ENCODE peak calls at places on chromosomes 1 and 21, in eight cellular contexts. Y is GM12865; R is lower leg skin; M is activated CD4-positive, alpha-beta T cell treated with anti-CD3 and anti-CD28 coated beads, Interleukin-2, amount 50 U/mL, for 1 hour; T is HFF-Myc; V is DMS79; E is heart right ventricle; A is GM12891. J is an unnamed sample.

GRCh38 chr1:6385673-6386191 is 7.8 kb downstream of the ACOT7 start:
- DNase-seq in Y (no peak), A (no peak), T (peak), V (peak), E (no peak), R (no peak), M (no peak), J (no peak)

GRCh38 chr1:244836135-244836521 is 670 bp downstream of the COX20 start:
- DNase-seq in E (no peak), A (no peak), M (no peak), T (no peak), V (no peak), Y (peak), R (no peak), J (no peak)

GRCh38 chr21:38181101-38181500 is 75.7 kb upstream of the KCNJ15 start:
- DNase-seq in Y (no peak), E (no peak), A (no peak), R (no peak), V (no peak), M (no peak), T (peak), J (no peak)

GRCh38 chr1:58813801-58814200 is 30.0 kb upstream of the JUN start:
- DNase-seq in A (no peak), T (no peak), V (no peak), R (no peak), M (no peak), E (no peak), Y (no peak), J (no peak)

GRCh38 chr1:20366766-20367602 is 76.3 kb downstream of the VWA5B1 start:
- DNase-seq in M (no peak), V (no peak), A (no peak), E (peak), Y (no peak), T (peak), R (no peak), J (peak)

GRCh38 chr1:88650676-88651418 is 33.2 kb upstream of the PKN2 start:
- DNase-seq in E (no peak), R (no peak), Y (no peak), M (no peak), A (no peak), T (no peak), V (no peak), J (no peak)

GRCh38 chr21:43727571-43728466 is 8.9 kb downstream of the PDXK start:
- DNase-seq in R (no peak), V (no peak), E (no peak), A (no peak), Y (peak), T (no peak), M (no peak), J (peak)

GRCh38 chr1:11158291-11158690 is 30.9 kb upstream of the ANGPTL7 start:
- DNase-seq in V (no peak), A (no peak), R (no peak), Y (no peak), M (no peak), E (no peak), T (no peak), J (no peak)

GRCh38 chr1:151790940-151791651 is 796 bp upstream of the TDRKH start:
- DNase-seq in Y (peak), A (no peak), T (no peak), R (no peak), E (no peak), M (no peak), V (no peak), J (peak)

GRCh38 chr1:74222701-74223100 is 12.5 kb upstream of the TNNI3K start:
- DNase-seq in E (no peak), V (no peak), Y (no peak), T (no peak), R (no peak), A (no peak), M (no peak), J (no peak)

GRCh38 chr1:117142200-117142599 is 20.7 kb upstream of the TRIM45 start:
- DNase-seq in Y (no peak), R (no peak), E (no peak), V (no peak), T (no peak), A (no peak), M (no peak), J (no peak)

GRCh38 chr1:58813361-58813760 is 29.5 kb upstream of the JUN start:
- DNase-seq in A (no peak), M (no peak), E (no peak), T (no peak), V (no peak), Y (peak), R (no peak), J (no peak)

GRCh38 chr1:29758764-29759499 is 522.6 kb downstream of the PTPRU start:
- DNase-seq in Y (no peak), R (peak), A (no peak), T (no peak), E (no peak), V (no peak), M (no peak), J (no peak)

J was measured in Right ventricle myocardium superior.